ENCODE peak calls at places on chromosome 5, in nine cellular contexts. L, I, E, V, Q, B, K, O and J are unnamed samples.

GRCh38 chr5:154740483-154740882 is 14.7 kb upstream of the LARP1 start:
- DNase-seq in O (no peak), K (peak), B (no peak), V (no peak), I (peak), Q (no peak), L (no peak), E (no peak), J (no peak)

GRCh38 chr5:87944553-87945320 is 323.9 kb downstream of the TMEM161B start:
- DNase-seq in I (peak), E (peak), O (no peak), V (no peak), B (peak), Q (no peak), K (no peak), L (no peak), J (no peak)

GRCh38 chr5:179680014-179680779 is 637 bp downstream of the CBY3 start:
- DNase-seq in Q (no peak), V (no peak), L (no peak), I (no peak), K (no peak), O (no peak), E (no peak), B (no peak), J (no peak)

GRCh38 chr5:66653380-66653779 is 57.2 kb downstream of the MAST4 start:
- DNase-seq in L (no peak), B (no peak), O (no peak), I (no peak), E (no peak), K (peak), Q (no peak), V (no peak), J (no peak)

GRCh38 chr5:53031695-53032096 is 42.5 kb downstream of the ITGA2 start:
- DNase-seq in V (peak), Q (peak), L (no peak), O (no peak), K (peak), B (no peak), I (peak), E (no peak), J (no peak)

GRCh38 chr5:160649304-160649703 is 202.7 kb downstream of the ATP10B start:
- DNase-seq in K (no peak), L (no peak), B (peak), Q (no peak), O (no peak), E (no peak), V (no peak), I (no peak), J (no peak)

GRCh38 chr5:84181093-84181492 is 203.6 kb downstream of the EDIL3 start:
- DNase-seq in B (no peak), O (no peak), L (no peak), Q (no peak), E (no peak), V (no peak), I (peak), K (peak), J (no peak)

GRCh38 chr5:146633273-146633672 is 117.3 kb upstream of the GPR151 start:
- DNase-seq in V (no peak), I (no peak), Q (no peak), L (no peak), E (no peak), K (no peak), O (no peak), B (peak), J (no peak)

GRCh38 chr5:167906209-167906853 is 385.1 kb upstream of the WWC1 start:
- DNase-seq in B (no peak), O (no peak), K (no peak), E (no peak), I (no peak), Q (no peak), V (no peak), L (no peak), J (no peak)

GRCh38 chr5:66519626-66520025 is 76.6 kb upstream of the MAST4 start:
- DNase-seq in K (no peak), E (no peak), O (no peak), L (no peak), V (no peak), I (no peak), Q (no peak), B (no peak), J (no peak)

GRCh38 chr5:97735209-97735608 is 552.2 kb upstream of the RIOK2 start:
- DNase-seq in O (no peak), Q (no peak), V (no peak), K (peak), L (no peak), I (peak), B (no peak), E (no peak), J (no peak)

GRCh38 chr5:72018158-72018803 is 89.0 kb upstream of the MAP1B start:
- DNase-seq in I (peak), V (peak), L (peak), B (peak), O (peak), K (peak), Q (peak), E (peak), J (no peak)

GRCh38 chr5:164422400-164422799 is 917.0 kb downstream of the MAT2B start:
- DNase-seq in Q (no peak), I (peak), K (peak), E (peak), O (no peak), B (no peak), L (no peak), V (no peak), J (no peak)

GRCh38 chr5:57439601-57440000 is 43.0 kb downstream of the ACTBL2 start:
- DNase-seq in E (no peak), I (no peak), Q (no peak), K (no peak), V (no peak), O (no peak), L (no peak), B (no peak), J (no peak)

GRCh38 chr5:132202711-132203463 is 24.8 kb downstream of the P4HA2 start:
- DNase-seq in V (no peak), I (peak), Q (no peak), E (no peak), B (no peak), O (no peak), K (no peak), L (no peak), J (no peak)

GRCh38 chr5:157956271-157956885 is 97.4 kb upstream of the CLINT1 start:
- DNase-seq in I (no peak), E (no peak), Q (no peak), V (no peak), K (no peak), B (peak), L (no peak), O (no peak), J (no peak)

GRCh38 chr5:100537946-100538345 is 2.8 kb downstream of the FAM174A start:
- DNase-seq in Q (no peak), E (no peak), V (no peak), I (no peak), K (peak), B (no peak), O (no peak), L (no peak), J (no peak)

GRCh38 chr5:5025774-5026406 is 114.2 kb upstream of the ADAMTS16 start:
- DNase-seq in L (no peak), E (no peak), K (peak), I (no peak), V (peak), B (peak), Q (no peak), O (no peak), J (no peak)

GRCh38 chr5:151164687-151165392 is 7.3 kb upstream of the ANXA6 start:
- DNase-seq in I (peak), O (peak), K (peak), L (peak), B (peak), V (peak), E (peak), Q (peak), J (no peak)

GRCh38 chr5:90289837-90290236 is 119.7 kb downstream of the CETN3 start:
- DNase-seq in I (peak), K (peak), E (no peak), B (no peak), Q (no peak), O (no peak), L (no peak), V (no peak), J (no peak)